ENCODE peak calls at places on chromosomes 13 and 19, in five cellular contexts. T is NCI-H1105 treated with DMSO at 0.1 percent for 48 hours, V is iris pigment epithelial cell, B is GM04504, Z is GM18507. N is an unnamed sample.
A peak's percentile ranks its signal among the peaks of the same experiment; 100 is the strongest.

GRCh38 chr19:35750167-35750566 is 1.8 kb downstream of the LIN37 start:
- DNase-seq in B (no peak), Z (no peak), V (no peak), T (no peak), N (no peak)

GRCh38 chr13:64928704-64929499 is 2301.2 kb downstream of the PCDH9 start:
- DNase-seq in T (no peak), V (peak; percentile 91), B (peak; percentile 27), Z (no peak), N (no peak)

GRCh38 chr13:32381539-32381938 is 46.4 kb downstream of the N4BP2L1 start:
- DNase-seq in B (no peak), Z (no peak), V (peak; percentile 36), T (peak; percentile 1), N (peak; percentile 30)

GRCh38 chr19:18287836-18288772 is 6.7 kb upstream of the JUND start:
- DNase-seq in V (peak; percentile 73), B (no peak), Z (no peak), T (no peak), N (no peak)

GRCh38 chr13:32585625-32586021 is 629 bp upstream of the PDS5B start:
- DNase-seq in T (no peak), Z (no peak), B (no peak), V (no peak), N (no peak)

GRCh38 chr13:50052478-50052877 is 37.2 kb downstream of the KCNRG start:
- DNase-seq in B (no peak), T (no peak), Z (no peak), V (no peak), N (no peak)

GRCh38 chr19:55259540-55260210 is 858 bp upstream of the PPP6R1 start:
- DNase-seq in Z (no peak), V (peak; percentile 16), B (no peak), T (no peak), N (no peak)

GRCh38 chr19:9986787-9987281 is 23.5 kb downstream of the COL5A3 start:
- DNase-seq in T (no peak), Z (no peak), B (peak; percentile 53), V (no peak), N (no peak)

GRCh38 chr19:54439174-54439851 is 9.7 kb upstream of the LENG8 start:
- DNase-seq in V (peak; percentile 60), T (no peak), B (no peak), Z (no peak), N (no peak)

GRCh38 chr13:21069561-21070004 is 8.2 kb upstream of the LATS2 start:
- DNase-seq in T (no peak), V (peak; percentile 98), Z (no peak), B (peak; percentile 94), N (no peak)

GRCh38 chr19:38759590-38760003 is 13.7 kb downstream of the LGALS7 start:
- DNase-seq in V (no peak), Z (no peak), B (no peak), T (no peak), N (no peak)

GRCh38 chr19:38949580-38950367 is 19.0 kb downstream of the MRPS12 start:
- DNase-seq in B (no peak), T (no peak), Z (peak; percentile 60), V (peak; percentile 91), N (peak; percentile 68)

GRCh38 chr19:58350001-58350801 is 3.1 kb downstream of the A1BG start:
- DNase-seq in V (no peak), B (no peak), Z (no peak), T (peak; percentile 6), N (no peak)

GRCh38 chr13:21022694-21023325 is 38.6 kb downstream of the LATS2 start:
- DNase-seq in B (no peak), V (no peak), Z (no peak), T (no peak), N (no peak)

GRCh38 chr13:50129923-50130685 is 114.9 kb downstream of the KCNRG start:
- DNase-seq in V (peak; percentile 37), B (peak; percentile 21), T (no peak), Z (no peak), N (no peak)

GRCh38 chr19:40623403-40624239 is 22.5 kb downstream of the LTBP4 start:
- DNase-seq in Z (no peak), B (no peak), V (no peak), T (no peak), N (peak; percentile 85)

GRCh38 chr19:17665058-17665457 is 23.1 kb downstream of the UNC13A start:
- DNase-seq in V (no peak), T (no peak), Z (no peak), B (no peak), N (no peak)

GRCh38 chr13:20567881-20568528 is 1.0 kb downstream of the IFT88 start:
- DNase-seq in V (no peak), T (no peak), B (peak; percentile 1), Z (no peak), N (peak; percentile 14)

GRCh38 chr19:45568732-45569131 is 15.9 kb downstream of the OPA3 start:
- DNase-seq in B (no peak), T (no peak), V (peak; percentile 79), Z (no peak), N (no peak)

GRCh38 chr19:2618611-2619010 is 83.9 kb downstream of the GNG7 start:
- DNase-seq in V (peak; percentile 47), B (no peak), Z (no peak), T (no peak), N (no peak)

GRCh38 chr13:35349052-35349451 is 127.4 kb downstream of the MAB21L1 start:
- DNase-seq in Z (no peak), T (no peak), V (no peak), B (no peak), N (no peak)

GRCh38 chr13:49214917-49215376 is 5.2 kb upstream of the MLNR start:
- DNase-seq in V (peak; percentile 23), Z (no peak), T (no peak), B (no peak), N (no peak)

GRCh38 chr19:23403581-23404324 is 8.5 kb upstream of the ZNF91 start:
- DNase-seq in Z (no peak), T (peak; percentile 39), V (no peak), B (no peak), N (peak; percentile 53)

N was measured in NCI-H1417.